ENCODE peak calls at places on chromosomes 3 and 15, in six cellular contexts. I is brain microvascular endothelial cell, U is cardiac muscle cell, B is mesendoderm, F is HL-60, O is RWPE1. R is an unnamed sample.

GRCh38 chr3:123088360-123088759 is 21.5 kb downstream of the PDIA5 start:
- DNase-seq in I (no peak), U (no peak), B (no peak), F (no peak), O (no peak), R (no peak)

GRCh38 chr3:37753428-37753827 is 108.3 kb upstream of the CTDSPL start:
- DNase-seq in I (no peak), U (no peak), B (no peak), F (no peak), O (no peak), R (no peak)

GRCh38 chr3:125150525-125151436 is 61.8 kb downstream of the SLC12A8 start:
- DNase-seq in I (peak), U (peak), B (peak), F (peak), O (no peak), R (no peak)

GRCh38 chr3:161070980-161071663 is 34.0 kb downstream of the B3GALNT1 start:
- DNase-seq in I (no peak), U (no peak), B (no peak), F (no peak), O (no peak), R (no peak)

GRCh38 chr3:10600159-10601125 is 95.1 kb upstream of the ATP2B2 start:
- DNase-seq in I (no peak), U (no peak), B (no peak), F (no peak), O (no peak), R (no peak)

GRCh38 chr3:193590088-193590856 is 2.7 kb upstream of the OPA1 start:
- DNase-seq in I (peak), U (peak), B (no peak), F (no peak), O (peak), R (peak)

GRCh38 chr3:149879872-149880271 is 66.9 kb downstream of the RNF13 start:
- DNase-seq in I (peak), U (peak), B (peak), F (peak), O (peak), R (peak)

GRCh38 chr3:99966657-99967420 is 147.5 kb downstream of the FILIP1L start:
- DNase-seq in I (no peak), U (peak), B (no peak), F (no peak), O (no peak), R (no peak)

GRCh38 chr3:128287161-128287560 is 133.9 kb downstream of the EEFSEC start:
- DNase-seq in I (no peak), U (no peak), B (no peak), F (no peak), O (no peak), R (no peak)

GRCh38 chr3:16449369-16449768 is 64.1 kb downstream of the RFTN1 start:
- DNase-seq in I (no peak), U (no peak), B (peak), F (no peak), O (no peak), R (no peak)

GRCh38 chr3:73513260-73513659 is 111.5 kb downstream of the PDZRN3 start:
- DNase-seq in I (no peak), U (no peak), B (no peak), F (no peak), O (no peak), R (no peak)

GRCh38 chr15:90885432-90886290 is 1.4 kb downstream of the FES start:
- DNase-seq in I (peak), U (peak), B (peak), F (peak), O (peak), R (peak)

GRCh38 chr15:92902020-92902419 is 1.9 kb downstream of the CHD2 start:
- DNase-seq in I (no peak), U (peak), B (no peak), F (no peak), O (no peak), R (no peak)

GRCh38 chr3:78589242-78589641 is 1178.6 kb downstream of the ROBO1 start:
- DNase-seq in I (no peak), U (no peak), B (no peak), F (no peak), O (no peak), R (no peak)

GRCh38 chr3:174206607-174207192 is 652.4 kb upstream of the NAALADL2 start:
- DNase-seq in I (no peak), U (peak), B (peak), F (no peak), O (no peak), R (no peak)

GRCh38 chr15:93038064-93038705 is 50.8 kb downstream of the RGMA start:
- DNase-seq in I (no peak), U (no peak), B (no peak), F (no peak), O (no peak), R (no peak)

GRCh38 chr3:42228796-42229195 is 37.2 kb downstream of the CCK start:
- DNase-seq in I (no peak), U (peak), B (peak), F (no peak), O (peak), R (no peak)

GRCh38 chr3:100825574-100825973 is 116.3 kb downstream of the TFG start:
- DNase-seq in I (no peak), U (peak), B (no peak), F (no peak), O (no peak), R (no peak)

GRCh38 chr3:142574665-142575064 is 3.9 kb downstream of the ATR start:
- DNase-seq in I (no peak), U (no peak), B (no peak), F (peak), O (no peak), R (no peak)

GRCh38 chr3:160735801-160736200 is 20.2 kb upstream of the PPM1L start:
- DNase-seq in I (no peak), U (no peak), B (no peak), F (no peak), O (no peak), R (no peak)

GRCh38 chr3:21751891-21752290 is 881 bp upstream of the ZNF385D start:
- DNase-seq in I (no peak), U (no peak), B (no peak), F (no peak), O (no peak), R (no peak)

GRCh38 chr3:49620728-49621127 is 53.4 kb upstream of the APEH start:
- DNase-seq in I (no peak), U (no peak), B (no peak), F (no peak), O (no peak), R (no peak)

GRCh38 chr15:83208357-83208661 is 686 bp upstream of the HDGFL3 start:
- DNase-seq in I (no peak), U (peak), B (peak), F (no peak), O (no peak), R (no peak)

GRCh38 chr15:58115692-58116091 is 22.5 kb upstream of the AQP9 start:
- DNase-seq in I (no peak), U (peak), B (peak), F (no peak), O (peak), R (peak)

GRCh38 chr15:91872356-91873132 is 19.0 kb downstream of the SLCO3A1 start:
- DNase-seq in I (no peak), U (no peak), B (no peak), F (no peak), O (no peak), R (peak)

GRCh38 chr3:39541917-39542329 is 74.4 kb downstream of the MOBP start:
- DNase-seq in I (no peak), U (peak), B (peak), F (no peak), O (peak), R (no peak)

GRCh38 chr3:40623567-40623966 is 98.8 kb downstream of the ZNF621 start:
- DNase-seq in I (peak), U (no peak), B (no peak), F (peak), O (peak), R (peak)

GRCh38 chr3:134373942-134374790 is at the start of gene AMOTL2:
- DNase-seq in I (peak), U (peak), B (peak), F (peak), O (peak), R (peak)

GRCh38 chr3:156694536-156694935 is 20.1 kb downstream of the TIPARP start:
- DNase-seq in I (no peak), U (no peak), B (no peak), F (no peak), O (no peak), R (no peak)
- H3K27ac ChIP-seq in I (peak), U (no peak), B (no peak), F (no peak), O (no peak), R (no peak)

DNA sequence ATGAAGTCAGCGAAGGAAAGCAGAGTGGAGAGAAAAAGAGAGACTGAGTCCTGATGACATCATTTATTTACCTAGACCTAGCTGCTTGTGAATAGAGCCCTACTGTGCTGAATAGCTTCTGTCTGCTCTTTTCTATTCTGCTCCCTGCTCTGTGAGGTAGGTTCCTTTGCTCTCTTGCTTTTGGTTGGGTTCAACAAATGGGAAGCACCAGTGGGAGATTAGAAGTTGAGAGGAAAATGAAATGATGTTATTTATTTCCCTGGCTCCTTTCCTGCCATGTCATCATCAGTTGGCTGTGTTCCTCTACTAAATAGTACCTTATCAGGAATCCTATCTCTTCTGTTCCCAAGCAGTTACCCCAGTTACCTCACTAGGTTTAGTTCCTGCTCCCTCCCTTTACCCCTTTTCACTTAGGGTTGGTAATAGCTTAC is 23.5 kb downstream of the DTWD1 start:
- DNase-seq in I (peak), U (peak), B (peak), F (no peak), O (no peak), R (no peak)
- H3K27ac ChIP-seq in I (no peak), U (no peak), B (no peak), F (no peak), O (no peak), R (no peak)

GRCh38 chr3:14837188-14837587 is 18.4 kb downstream of the FGD5 start:
- DNase-seq in I (no peak), U (no peak), B (peak), F (no peak), O (no peak), R (no peak)
- H3K27ac ChIP-seq in I (no peak), U (no peak), B (no peak), F (no peak), O (no peak), R (no peak)

GRCh38 chr15:65793813-65794104 is 1.7 kb upstream of the DENND4A start:
- DNase-seq in I (no peak), U (no peak), B (no peak), F (no peak), O (no peak), R (no peak)
- H3K27ac ChIP-seq in I (no peak), U (no peak), B (no peak), F (no peak), O (peak), R (no peak)

GRCh38 chr15:81309647-81310460 is 14.1 kb downstream of the STARD5 start:
- DNase-seq in I (no peak), U (no peak), B (no peak), F (no peak), O (no peak), R (no peak)
- H3K27ac ChIP-seq in I (no peak), U (no peak), B (no peak), F (no peak), O (no peak), R (no peak)

GRCh38 chr3:71077070-71077469 is 506.5 kb downstream of the FOXP1 start:
- DNase-seq in I (no peak), U (no peak), B (no peak), F (no peak), O (no peak), R (no peak)
- H3K27ac ChIP-seq in I (peak), U (no peak), B (no peak), F (no peak), O (no peak), R (no peak)

DNA sequence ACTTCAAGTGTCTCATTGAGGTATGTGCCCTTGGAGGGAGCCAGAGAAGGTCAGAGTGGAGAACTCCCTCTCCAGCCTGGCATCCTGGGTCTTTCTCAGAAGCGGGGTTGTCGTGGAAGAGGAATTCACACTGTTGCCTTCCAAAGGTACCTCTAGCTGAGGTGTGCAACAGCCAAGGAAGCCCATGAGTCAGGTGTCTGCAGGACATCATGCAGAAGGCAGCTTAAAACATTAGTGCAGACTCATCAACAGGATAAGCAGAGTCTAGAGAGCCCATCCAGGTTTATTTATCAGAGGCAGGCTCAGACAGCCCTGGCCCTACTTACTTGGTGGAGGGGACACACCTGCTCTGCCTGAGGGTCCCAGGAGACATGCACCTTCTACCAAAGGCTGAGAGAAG is 95.6 kb upstream of the TPM1 start:
- DNase-seq in I (no peak), U (no peak), B (no peak), F (no peak), O (no peak), R (no peak)
- H3K27ac ChIP-seq in I (no peak), U (no peak), B (no peak), F (no peak), O (no peak), R (no peak)

DNA sequence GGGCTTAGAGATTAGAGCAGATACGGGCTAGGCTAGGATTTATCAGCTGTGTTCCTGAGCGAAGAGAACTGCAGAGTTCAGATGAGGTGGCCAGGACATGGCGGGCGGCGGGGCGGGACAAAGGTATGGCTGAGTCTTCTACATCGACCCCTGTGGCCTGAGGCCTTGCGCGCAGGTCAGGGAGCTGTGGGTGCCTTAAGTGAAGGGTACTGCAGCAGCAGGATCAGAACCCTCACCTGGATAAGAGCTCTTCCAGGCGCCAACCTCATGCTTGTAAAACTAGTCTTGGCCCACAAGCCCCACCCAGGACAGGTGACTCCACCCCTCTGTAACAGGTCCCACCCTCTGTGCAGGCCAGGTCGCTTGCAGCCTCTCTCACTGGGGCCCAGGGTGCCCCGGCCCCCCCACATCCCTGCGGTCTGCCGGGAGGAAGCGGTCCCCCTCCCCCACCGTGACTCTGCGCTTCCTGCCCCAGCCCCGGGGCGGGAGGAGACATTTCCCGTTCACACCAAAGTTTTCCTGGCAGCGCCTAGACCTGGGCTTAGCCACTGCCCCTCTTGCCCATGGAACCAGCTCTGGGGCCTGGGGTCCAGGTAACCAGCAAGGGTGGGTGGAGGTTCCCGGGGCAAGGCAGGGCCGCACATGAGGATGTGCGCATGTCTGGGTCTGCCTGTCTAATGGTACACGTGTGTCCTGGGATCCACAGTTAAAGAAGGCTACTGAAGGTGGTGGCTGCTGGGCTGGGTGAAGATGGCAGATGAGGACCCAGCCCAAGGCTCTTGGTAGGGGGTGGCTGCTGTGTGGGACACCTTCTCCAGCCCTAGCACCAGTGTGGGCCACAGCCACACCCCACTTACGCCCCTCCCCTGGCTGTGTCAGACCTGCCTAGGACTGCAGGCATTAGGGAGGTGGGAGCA is 8.3 kb downstream of the NBEAL2 start:
- DNase-seq in I (no peak), U (peak), B (peak), F (peak), O (peak), R (peak)
- H3K27ac ChIP-seq in I (peak), U (no peak), B (no peak), F (peak), O (peak), R (peak)

GRCh38 chr3:5013021-5013906 is 34.0 kb downstream of the BHLHE40 start:
- DNase-seq in I (peak), U (no peak), B (peak), F (peak), O (peak), R (peak)
- H3K27ac ChIP-seq in I (no peak), U (no peak), B (peak), F (no peak), O (peak), R (peak)

R was measured in foreskin keratinocyte.